ENCODE peak calls at places on chromosomes 12 and 14, in eight cellular contexts. One of them, this sample, is unnamed.

GRCh38 chr14:51658441-51659173 is 6.9 kb downstream of the FRMD6 start:
- DNase-seq in suprapubic skin: no peak
- DNase-seq in pancreas: no peak
- DNase-seq in tibial nerve: no peak
- DNase-seq in MM.1S: no peak
- DNase-seq in HCT116: no peak
- DNase-seq in CD4-positive, CD25-positive, alpha-beta regulatory T cell: no peak
- DNase-seq in fibroblast of lung: no peak
- DNase-seq in this sample: no peak

GRCh38 chr12:4987076-4987775 is 56.5 kb upstream of the KCNA5 start:
- DNase-seq in suprapubic skin: no peak
- DNase-seq in pancreas: no peak
- DNase-seq in tibial nerve: no peak
- DNase-seq in MM.1S: no peak
- DNase-seq in HCT116: no peak
- DNase-seq in CD4-positive, CD25-positive, alpha-beta regulatory T cell: no peak
- DNase-seq in fibroblast of lung: no peak
- DNase-seq in this sample: no peak

GRCh38 chr14:31362746-31363145 is 57.6 kb downstream of the HEATR5A start:
- DNase-seq in suprapubic skin: no peak
- DNase-seq in pancreas: no peak
- DNase-seq in tibial nerve: no peak
- DNase-seq in MM.1S: no peak
- DNase-seq in HCT116: no peak
- DNase-seq in CD4-positive, CD25-positive, alpha-beta regulatory T cell: no peak
- DNase-seq in fibroblast of lung: no peak
- DNase-seq in this sample: no peak

GRCh38 chr14:99043756-99044155 is 228.2 kb downstream of the BCL11B start:
- DNase-seq in suprapubic skin: no peak
- DNase-seq in pancreas: no peak
- DNase-seq in tibial nerve: no peak
- DNase-seq in MM.1S: no peak
- DNase-seq in HCT116: no peak
- DNase-seq in CD4-positive, CD25-positive, alpha-beta regulatory T cell: no peak
- DNase-seq in fibroblast of lung: no peak
- DNase-seq in this sample: no peak

GRCh38 chr12:56152132-56152755 is at the start of gene MYL6B:
- DNase-seq in suprapubic skin: peak; percentile 98
- DNase-seq in pancreas: peak; percentile 89
- DNase-seq in tibial nerve: peak; percentile 89
- DNase-seq in MM.1S: peak; percentile 92
- DNase-seq in HCT116: peak; percentile 81
- DNase-seq in CD4-positive, CD25-positive, alpha-beta regulatory T cell: peak; percentile 90
- DNase-seq in fibroblast of lung: peak; percentile 88
- DNase-seq in this sample: peak; percentile 89

GRCh38 chr12:84785951-84786350 is 126.6 kb downstream of the SLC6A15 start:
- DNase-seq in suprapubic skin: no peak
- DNase-seq in pancreas: no peak
- DNase-seq in tibial nerve: no peak
- DNase-seq in MM.1S: no peak
- DNase-seq in HCT116: no peak
- DNase-seq in CD4-positive, CD25-positive, alpha-beta regulatory T cell: no peak
- DNase-seq in fibroblast of lung: peak; percentile 27
- DNase-seq in this sample: no peak

GRCh38 chr14:78633747-78634146 is 463.6 kb downstream of the NRXN3 start:
- DNase-seq in suprapubic skin: no peak
- DNase-seq in pancreas: no peak
- DNase-seq in tibial nerve: no peak
- DNase-seq in MM.1S: no peak
- DNase-seq in HCT116: no peak
- DNase-seq in CD4-positive, CD25-positive, alpha-beta regulatory T cell: no peak
- DNase-seq in fibroblast of lung: no peak
- DNase-seq in this sample: no peak

GRCh38 chr14:22524784-22525161 is 64.3 kb downstream of the DAD1 start:
- DNase-seq in suprapubic skin: no peak
- DNase-seq in pancreas: no peak
- DNase-seq in tibial nerve: no peak
- DNase-seq in MM.1S: no peak
- DNase-seq in HCT116: no peak
- DNase-seq in CD4-positive, CD25-positive, alpha-beta regulatory T cell: no peak
- DNase-seq in fibroblast of lung: no peak
- DNase-seq in this sample: no peak

GRCh38 chr12:20455001-20455706 is 86.8 kb downstream of the PDE3A start:
- DNase-seq in suprapubic skin: no peak
- DNase-seq in pancreas: no peak
- DNase-seq in tibial nerve: no peak
- DNase-seq in MM.1S: no peak
- DNase-seq in HCT116: no peak
- DNase-seq in CD4-positive, CD25-positive, alpha-beta regulatory T cell: no peak
- DNase-seq in fibroblast of lung: no peak
- DNase-seq in this sample: no peak

GRCh38 chr12:20457582-20457981 is 89.2 kb downstream of the PDE3A start:
- DNase-seq in suprapubic skin: no peak
- DNase-seq in pancreas: no peak
- DNase-seq in tibial nerve: no peak
- DNase-seq in MM.1S: no peak
- DNase-seq in HCT116: no peak
- DNase-seq in CD4-positive, CD25-positive, alpha-beta regulatory T cell: no peak
- DNase-seq in fibroblast of lung: no peak
- DNase-seq in this sample: no peak

GRCh38 chr12:20460956-20461355 is 92.6 kb downstream of the PDE3A start:
- DNase-seq in suprapubic skin: no peak
- DNase-seq in pancreas: no peak
- DNase-seq in tibial nerve: no peak
- DNase-seq in MM.1S: no peak
- DNase-seq in HCT116: no peak
- DNase-seq in CD4-positive, CD25-positive, alpha-beta regulatory T cell: no peak
- DNase-seq in fibroblast of lung: no peak
- DNase-seq in this sample: no peak

GRCh38 chr12:20459920-20460319 is 91.6 kb downstream of the PDE3A start:
- DNase-seq in suprapubic skin: no peak
- DNase-seq in pancreas: no peak
- DNase-seq in tibial nerve: no peak
- DNase-seq in MM.1S: no peak
- DNase-seq in HCT116: no peak
- DNase-seq in CD4-positive, CD25-positive, alpha-beta regulatory T cell: no peak
- DNase-seq in fibroblast of lung: no peak
- DNase-seq in this sample: no peak

DNA sequence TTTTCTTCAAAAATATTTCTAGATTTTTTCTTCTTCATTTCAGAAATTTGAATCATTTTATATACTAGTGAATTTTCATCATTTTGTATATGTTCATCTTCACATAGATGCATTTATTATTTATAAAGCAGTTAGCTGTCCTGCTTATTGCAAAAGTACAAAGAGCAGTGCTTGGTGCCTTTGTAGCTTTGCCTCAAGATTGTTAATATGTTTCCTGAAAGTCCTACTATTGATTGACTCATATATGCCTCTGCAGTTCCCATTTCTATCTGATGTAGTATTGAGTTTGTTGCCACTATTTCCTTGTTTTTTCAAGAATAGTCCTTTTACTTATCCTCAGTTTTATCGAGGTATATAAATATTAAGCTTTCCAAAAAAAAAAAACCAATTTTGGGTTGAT is 89.7 kb downstream of the PDE3A start:
- DNase-seq in suprapubic skin: no peak
- DNase-seq in pancreas: no peak
- DNase-seq in tibial nerve: no peak
- DNase-seq in MM.1S: no peak
- DNase-seq in HCT116: no peak
- DNase-seq in CD4-positive, CD25-positive, alpha-beta regulatory T cell: no peak
- DNase-seq in fibroblast of lung: no peak
- DNase-seq in this sample: no peak
- H3K4me1 ChIP-seq in suprapubic skin: no peaks in the 10 kb centered on the region
- H3K4me1 ChIP-seq in pancreas: no peaks in the 10 kb centered on the region
- H3K4me1 ChIP-seq in tibial nerve: peaks cover 8% of the 10 kb centered on the region
- H3K4me1 ChIP-seq in MM.1S: no peaks in the 10 kb centered on the region
- H3K4me1 ChIP-seq in HCT116: no peaks in the 10 kb centered on the region
- H3K4me1 ChIP-seq in CD4-positive, CD25-positive, alpha-beta regulatory T cell: no peaks in the 10 kb centered on the region
- H3K4me1 ChIP-seq in fibroblast of lung: no peaks in the 10 kb centered on the region
- H3K4me1 ChIP-seq in this sample: no peaks in the 10 kb centered on the region

GRCh38 chr14:102351023-102351422 is 11.7 kb downstream of the CINP start:
- DNase-seq in suprapubic skin: no peak
- DNase-seq in pancreas: no peak
- DNase-seq in tibial nerve: no peak
- DNase-seq in MM.1S: no peak
- DNase-seq in HCT116: no peak
- DNase-seq in CD4-positive, CD25-positive, alpha-beta regulatory T cell: no peak
- DNase-seq in fibroblast of lung: no peak
- DNase-seq in this sample: no peak

GRCh38 chr14:102352213-102352612 is 10.5 kb downstream of the CINP start:
- DNase-seq in suprapubic skin: no peak
- DNase-seq in pancreas: no peak
- DNase-seq in tibial nerve: no peak
- DNase-seq in MM.1S: no peak
- DNase-seq in HCT116: no peak
- DNase-seq in CD4-positive, CD25-positive, alpha-beta regulatory T cell: no peak
- DNase-seq in fibroblast of lung: no peak
- DNase-seq in this sample: no peak

GRCh38 chr14:102346645-102347044 is 16.0 kb downstream of the CINP start:
- DNase-seq in suprapubic skin: no peak
- DNase-seq in pancreas: no peak
- DNase-seq in tibial nerve: no peak
- DNase-seq in MM.1S: no peak
- DNase-seq in HCT116: no peak
- DNase-seq in CD4-positive, CD25-positive, alpha-beta regulatory T cell: no peak
- DNase-seq in fibroblast of lung: no peak
- DNase-seq in this sample: no peak

GRCh38 chr14:102345232-102345631 is 17.5 kb downstream of the CINP start:
- DNase-seq in suprapubic skin: no peak
- DNase-seq in pancreas: no peak
- DNase-seq in tibial nerve: no peak
- DNase-seq in MM.1S: no peak
- DNase-seq in HCT116: no peak
- DNase-seq in CD4-positive, CD25-positive, alpha-beta regulatory T cell: no peak
- DNase-seq in fibroblast of lung: no peak
- DNase-seq in this sample: no peak

GRCh38 chr14:102348376-102348775 is 14.3 kb downstream of the CINP start:
- DNase-seq in suprapubic skin: no peak
- DNase-seq in pancreas: no peak
- DNase-seq in tibial nerve: no peak
- DNase-seq in MM.1S: no peak
- DNase-seq in HCT116: no peak
- DNase-seq in CD4-positive, CD25-positive, alpha-beta regulatory T cell: no peak
- DNase-seq in fibroblast of lung: no peak
- DNase-seq in this sample: no peak
- H3K4me3 ChIP-seq in suprapubic skin: no peak overlapping the region
- H3K4me3 ChIP-seq in pancreas: no peak overlapping the region
- H3K4me3 ChIP-seq in tibial nerve: no peak overlapping the region
- H3K4me3 ChIP-seq in MM.1S: no peak overlapping the region
- H3K4me3 ChIP-seq in HCT116: no peak overlapping the region
- H3K4me3 ChIP-seq in CD4-positive, CD25-positive, alpha-beta regulatory T cell: no peak overlapping the region
- H3K4me3 ChIP-seq in fibroblast of lung: no peak overlapping the region
- H3K4me3 ChIP-seq in this sample: no peak overlapping the region

GRCh38 chr14:64234877-64235651 is 59.1 kb downstream of the ESR2 start:
- DNase-seq in suprapubic skin: no peak
- DNase-seq in pancreas: no peak
- DNase-seq in tibial nerve: no peak
- DNase-seq in MM.1S: no peak
- DNase-seq in HCT116: no peak
- DNase-seq in CD4-positive, CD25-positive, alpha-beta regulatory T cell: no peak
- DNase-seq in fibroblast of lung: peak; percentile 44
- DNase-seq in this sample: no peak
- H3K27ac ChIP-seq in suprapubic skin: no peak overlapping the region
- H3K27ac ChIP-seq in pancreas: no peak overlapping the region
- H3K27ac ChIP-seq in tibial nerve: no peak overlapping the region
- H3K27ac ChIP-seq in MM.1S: peak overlapping the region; percentile 76
- H3K27ac ChIP-seq in HCT116: no peak overlapping the region
- H3K27ac ChIP-seq in CD4-positive, CD25-positive, alpha-beta regulatory T cell: no peak overlapping the region
- H3K27ac ChIP-seq in fibroblast of lung: no peak overlapping the region
- H3K27ac ChIP-seq in this sample: no peak overlapping the region

DNA sequence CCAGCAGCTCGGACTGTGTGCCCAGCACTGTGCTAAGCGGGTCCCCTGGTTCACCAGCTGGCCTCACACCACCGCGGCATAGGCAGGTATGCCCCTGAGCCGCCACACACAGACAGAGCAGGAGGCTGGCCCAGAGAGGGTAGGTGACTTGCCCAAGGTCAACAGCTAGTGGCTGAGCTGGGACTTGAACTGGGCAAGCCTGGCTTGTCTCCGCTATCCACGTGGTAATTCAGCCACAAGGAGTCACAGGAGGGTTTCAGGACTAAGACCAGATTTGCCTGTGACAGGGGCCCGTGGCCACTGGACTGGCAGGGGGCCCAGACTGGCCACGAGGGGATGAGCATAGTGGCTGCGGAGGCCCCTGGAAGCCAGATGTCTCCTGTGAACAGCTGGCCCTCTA is 47.7 kb downstream of the NCOR2 start:
- DNase-seq in suprapubic skin: no peak
- DNase-seq in pancreas: no peak
- DNase-seq in tibial nerve: no peak
- DNase-seq in MM.1S: no peak
- DNase-seq in HCT116: no peak
- DNase-seq in CD4-positive, CD25-positive, alpha-beta regulatory T cell: no peak
- DNase-seq in fibroblast of lung: no peak
- DNase-seq in this sample: no peak
- H3K4me1 ChIP-seq in suprapubic skin: peaks cover 90% of the 10 kb centered on the region
- H3K4me1 ChIP-seq in pancreas: peaks cover 25% of the 10 kb centered on the region
- H3K4me1 ChIP-seq in tibial nerve: peaks cover 93% of the 10 kb centered on the region
- H3K4me1 ChIP-seq in MM.1S: no peaks in the 10 kb centered on the region
- H3K4me1 ChIP-seq in HCT116: peaks cover 60% of the 10 kb centered on the region
- H3K4me1 ChIP-seq in CD4-positive, CD25-positive, alpha-beta regulatory T cell: peaks cover 2% of the 10 kb centered on the region
- H3K4me1 ChIP-seq in fibroblast of lung: peaks cover 30% of the 10 kb centered on the region
- H3K4me1 ChIP-seq in this sample: no peaks in the 10 kb centered on the region

GRCh38 chr12:123237646-123238329 is 4.6 kb downstream of the MTRFR start:
- DNase-seq in suprapubic skin: peak; percentile 87
- DNase-seq in pancreas: peak; percentile 57
- DNase-seq in tibial nerve: peak; percentile 83
- DNase-seq in MM.1S: peak; percentile 45
- DNase-seq in HCT116: peak; percentile 54
- DNase-seq in CD4-positive, CD25-positive, alpha-beta regulatory T cell: peak; percentile 65
- DNase-seq in fibroblast of lung: peak; percentile 77
- DNase-seq in this sample: peak; percentile 52
- H3K4me3 ChIP-seq in suprapubic skin: no peak overlapping the region
- H3K4me3 ChIP-seq in pancreas: no peak overlapping the region
- H3K4me3 ChIP-seq in tibial nerve: no peak overlapping the region
- H3K4me3 ChIP-seq in MM.1S: no peak overlapping the region
- H3K4me3 ChIP-seq in HCT116: no peak overlapping the region
- H3K4me3 ChIP-seq in CD4-positive, CD25-positive, alpha-beta regulatory T cell: peak overlapping the region; percentile 60
- H3K4me3 ChIP-seq in fibroblast of lung: no peak overlapping the region
- H3K4me3 ChIP-seq in this sample: no peak overlapping the region

DNA sequence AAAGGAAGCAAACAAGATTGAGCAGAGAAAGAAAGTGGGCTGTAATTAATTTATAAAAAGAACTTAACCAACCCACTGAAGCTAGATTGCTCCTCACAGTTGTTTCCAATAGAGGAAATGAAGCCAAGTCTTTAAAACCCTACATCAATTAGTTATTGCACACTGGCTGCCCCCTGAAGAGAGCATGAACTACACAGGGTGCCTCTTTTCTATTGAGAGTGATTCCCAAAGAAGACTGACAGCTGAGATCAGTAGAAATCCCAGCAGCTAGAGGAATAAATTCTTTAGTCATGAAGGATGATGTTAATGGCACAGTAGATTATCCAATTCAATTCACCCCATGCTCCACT is 8.6 kb upstream of the USP15 start:
- DNase-seq in suprapubic skin: no peak
- DNase-seq in pancreas: no peak
- DNase-seq in tibial nerve: no peak
- DNase-seq in MM.1S: no peak
- DNase-seq in HCT116: no peak
- DNase-seq in CD4-positive, CD25-positive, alpha-beta regulatory T cell: no peak
- DNase-seq in fibroblast of lung: no peak
- DNase-seq in this sample: no peak
- H3K27ac ChIP-seq in suprapubic skin: peak overlapping the region; percentile 45
- H3K27ac ChIP-seq in pancreas: no peak overlapping the region
- H3K27ac ChIP-seq in tibial nerve: peak overlapping the region; percentile 59
- H3K27ac ChIP-seq in MM.1S: peak overlapping the region; percentile 34
- H3K27ac ChIP-seq in HCT116: no peak overlapping the region
- H3K27ac ChIP-seq in CD4-positive, CD25-positive, alpha-beta regulatory T cell: peak overlapping the region; percentile 73
- H3K27ac ChIP-seq in fibroblast of lung: no peak overlapping the region
- H3K27ac ChIP-seq in this sample: no peak overlapping the region

This sample was measured in CD4-positive, alpha-beta memory T cell.